ENCODE peak calls at places on chromosomes 7 and 10, in five cellular contexts. One of them, this sample, is unnamed.

GRCh38 chr10:12041766-12042408 is 722 bp downstream of the UPF2 start:
- DNase-seq in astrocyte: no peak
- DNase-seq in GM23338: peak; percentile 39
- DNase-seq in breast epithelium: no peak
- DNase-seq in left ventricle myocardium inferior: no peak
- DNase-seq in this sample: peak; percentile 29

GRCh38 chr7:156475666-156476065 is 164.9 kb upstream of the RNF32 start:
- DNase-seq in breast epithelium: peak; percentile 64
- DNase-seq in astrocyte: peak; percentile 79
- DNase-seq in GM23338: no peak
- DNase-seq in left ventricle myocardium inferior: no peak
- DNase-seq in this sample: peak; percentile 3

GRCh38 chr7:159063046-159063840 is 81.4 kb downstream of the VIPR2 start:
- DNase-seq in left ventricle myocardium inferior: no peak
- DNase-seq in astrocyte: no peak
- DNase-seq in GM23338: no peak
- DNase-seq in breast epithelium: peak; percentile 8
- DNase-seq in this sample: no peak

GRCh38 chr7:20312562-20312961 is 18.1 kb upstream of the ITGB8 start:
- DNase-seq in breast epithelium: no peak
- DNase-seq in GM23338: no peak
- DNase-seq in left ventricle myocardium inferior: no peak
- DNase-seq in astrocyte: no peak
- DNase-seq in this sample: no peak

GRCh38 chr7:25877802-25878789 is 273.9 kb upstream of the NFE2L3 start:
- DNase-seq in breast epithelium: no peak
- DNase-seq in GM23338: no peak
- DNase-seq in left ventricle myocardium inferior: no peak
- DNase-seq in astrocyte: no peak
- DNase-seq in this sample: no peak

GRCh38 chr10:101075775-101076174 is 14.0 kb downstream of the KAZALD1 start:
- DNase-seq in breast epithelium: no peak
- DNase-seq in left ventricle myocardium inferior: no peak
- DNase-seq in GM23338: no peak
- DNase-seq in astrocyte: no peak
- DNase-seq in this sample: no peak

GRCh38 chr7:13071999-13072398 is 384.6 kb downstream of the ARL4A start:
- DNase-seq in left ventricle myocardium inferior: no peak
- DNase-seq in astrocyte: no peak
- DNase-seq in GM23338: no peak
- DNase-seq in breast epithelium: no peak
- DNase-seq in this sample: no peak

GRCh38 chr7:150340875-150341262 is 560 bp downstream of the RARRES2 start:
- DNase-seq in breast epithelium: no peak
- DNase-seq in astrocyte: no peak
- DNase-seq in left ventricle myocardium inferior: no peak
- DNase-seq in GM23338: no peak
- DNase-seq in this sample: no peak

GRCh38 chr10:5645375-5645774 is 21.0 kb downstream of the ASB13 start:
- DNase-seq in astrocyte: no peak
- DNase-seq in breast epithelium: peak; percentile 50
- DNase-seq in left ventricle myocardium inferior: peak; percentile 40
- DNase-seq in GM23338: no peak
- DNase-seq in this sample: no peak

GRCh38 chr7:100603697-100604077 is 1.5 kb downstream of the PCOLCE start:
- DNase-seq in breast epithelium: no peak
- DNase-seq in GM23338: peak; percentile 64
- DNase-seq in astrocyte: no peak
- DNase-seq in left ventricle myocardium inferior: no peak
- DNase-seq in this sample: no peak

GRCh38 chr7:504221-505081 is 15.2 kb downstream of the PDGFA start:
- DNase-seq in breast epithelium: no peak
- DNase-seq in left ventricle myocardium inferior: peak; percentile 12
- DNase-seq in GM23338: no peak
- DNase-seq in astrocyte: no peak
- DNase-seq in this sample: no peak

GRCh38 chr10:128927389-128927788 is 539.7 kb upstream of the MGMT start:
- DNase-seq in GM23338: no peak
- DNase-seq in astrocyte: no peak
- DNase-seq in breast epithelium: peak; percentile 32
- DNase-seq in left ventricle myocardium inferior: no peak
- DNase-seq in this sample: no peak

GRCh38 chr10:89782470-89782869 is 81.1 kb downstream of the KIF20B start:
- DNase-seq in left ventricle myocardium inferior: no peak
- DNase-seq in breast epithelium: no peak
- DNase-seq in GM23338: no peak
- DNase-seq in astrocyte: no peak
- DNase-seq in this sample: no peak
- H3K4me3 ChIP-seq in left ventricle myocardium inferior: no peak overlapping the region
- H3K4me3 ChIP-seq in breast epithelium: no peak overlapping the region
- H3K4me3 ChIP-seq in GM23338: no peak overlapping the region
- H3K4me3 ChIP-seq in astrocyte: no peak overlapping the region
- H3K4me3 ChIP-seq in this sample: no peak overlapping the region

GRCh38 chr7:105621617-105622016 is 40.3 kb upstream of the EFCAB10 start:
- DNase-seq in left ventricle myocardium inferior: peak; percentile 52
- DNase-seq in astrocyte: peak; percentile 43
- DNase-seq in breast epithelium: no peak
- DNase-seq in GM23338: no peak
- DNase-seq in this sample: no peak

GRCh38 chr7:105623378-105623777 is 42.1 kb upstream of the EFCAB10 start:
- DNase-seq in breast epithelium: no peak
- DNase-seq in astrocyte: no peak
- DNase-seq in left ventricle myocardium inferior: no peak
- DNase-seq in GM23338: no peak
- DNase-seq in this sample: no peak

GRCh38 chr7:105619590-105619989 is 38.3 kb upstream of the EFCAB10 start:
- DNase-seq in GM23338: no peak
- DNase-seq in breast epithelium: no peak
- DNase-seq in left ventricle myocardium inferior: no peak
- DNase-seq in astrocyte: no peak
- DNase-seq in this sample: no peak

GRCh38 chr7:105623906-105624305 is 42.6 kb upstream of the EFCAB10 start:
- DNase-seq in astrocyte: no peak
- DNase-seq in breast epithelium: no peak
- DNase-seq in left ventricle myocardium inferior: no peak
- DNase-seq in GM23338: no peak
- DNase-seq in this sample: no peak

GRCh38 chr7:105622114-105622731 is 40.9 kb upstream of the EFCAB10 start:
- DNase-seq in breast epithelium: no peak
- DNase-seq in GM23338: no peak
- DNase-seq in astrocyte: no peak
- DNase-seq in left ventricle myocardium inferior: no peak
- DNase-seq in this sample: no peak
- H3K36me3 ChIP-seq in breast epithelium: peaks cover 6% of the 10 kb centered on the region
- H3K36me3 ChIP-seq in GM23338: peaks cover 29% of the 10 kb centered on the region
- H3K36me3 ChIP-seq in astrocyte: no peaks in the 10 kb centered on the region
- H3K36me3 ChIP-seq in left ventricle myocardium inferior: peaks cover 52% of the 10 kb centered on the region
- H3K36me3 ChIP-seq in this sample: peaks cover 2% of the 10 kb centered on the region

DNA sequence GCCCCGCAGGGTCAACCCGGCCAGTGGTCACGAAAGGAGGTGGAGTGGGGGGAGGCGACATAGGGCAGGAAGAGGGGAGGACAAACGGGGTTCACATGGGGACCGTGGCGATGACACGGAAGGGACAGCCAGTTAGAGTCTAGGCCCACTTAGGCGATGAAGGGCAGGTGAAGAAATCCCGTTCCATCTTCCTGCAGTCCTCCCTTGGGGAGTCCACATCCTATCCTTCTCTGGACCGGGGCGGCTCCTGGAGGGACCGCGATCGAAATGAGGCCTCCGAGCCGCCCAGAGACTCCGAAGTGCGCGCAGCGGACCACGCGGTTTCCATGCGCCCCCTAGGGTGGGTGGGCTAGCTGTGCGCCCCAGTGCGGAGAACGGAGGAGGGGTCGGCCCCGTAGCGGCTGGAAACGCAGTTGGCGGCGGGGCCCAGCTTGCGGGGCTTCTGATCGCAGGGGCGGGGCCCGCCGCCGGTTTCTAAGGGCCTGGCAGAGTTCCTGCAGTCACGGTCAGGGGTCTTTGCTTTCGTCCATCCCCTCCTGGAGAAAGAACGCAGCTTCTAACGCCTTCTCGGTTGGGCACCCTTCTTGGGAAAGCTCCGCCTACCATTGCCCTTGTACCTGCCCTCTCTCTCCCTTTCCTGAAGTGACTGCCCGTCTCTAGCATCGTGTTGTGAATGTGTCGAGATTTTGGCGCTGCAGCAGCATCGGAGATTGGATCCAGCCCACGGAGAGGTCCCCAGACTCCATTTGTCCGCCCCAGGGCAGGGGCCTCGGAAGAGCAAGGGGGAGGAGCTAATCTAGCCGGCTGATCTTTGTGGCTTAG is 17.9 kb upstream of the TMEM225B start:
- DNase-seq in breast epithelium: no peak
- DNase-seq in GM23338: peak; percentile 92
- DNase-seq in astrocyte: peak; percentile 25
- DNase-seq in left ventricle myocardium inferior: peak; percentile 27
- DNase-seq in this sample: peak; percentile 13
- TF ChIP-seq CTCF in breast epithelium: no peak
- TF ChIP-seq CTCF in GM23338: peak; percentile 72
- TF ChIP-seq CTCF in astrocyte: peak; percentile 24
- TF ChIP-seq CTCF in left ventricle myocardium inferior: peak; percentile 53
- TF ChIP-seq CTCF in this sample: peak; percentile 21

DNA sequence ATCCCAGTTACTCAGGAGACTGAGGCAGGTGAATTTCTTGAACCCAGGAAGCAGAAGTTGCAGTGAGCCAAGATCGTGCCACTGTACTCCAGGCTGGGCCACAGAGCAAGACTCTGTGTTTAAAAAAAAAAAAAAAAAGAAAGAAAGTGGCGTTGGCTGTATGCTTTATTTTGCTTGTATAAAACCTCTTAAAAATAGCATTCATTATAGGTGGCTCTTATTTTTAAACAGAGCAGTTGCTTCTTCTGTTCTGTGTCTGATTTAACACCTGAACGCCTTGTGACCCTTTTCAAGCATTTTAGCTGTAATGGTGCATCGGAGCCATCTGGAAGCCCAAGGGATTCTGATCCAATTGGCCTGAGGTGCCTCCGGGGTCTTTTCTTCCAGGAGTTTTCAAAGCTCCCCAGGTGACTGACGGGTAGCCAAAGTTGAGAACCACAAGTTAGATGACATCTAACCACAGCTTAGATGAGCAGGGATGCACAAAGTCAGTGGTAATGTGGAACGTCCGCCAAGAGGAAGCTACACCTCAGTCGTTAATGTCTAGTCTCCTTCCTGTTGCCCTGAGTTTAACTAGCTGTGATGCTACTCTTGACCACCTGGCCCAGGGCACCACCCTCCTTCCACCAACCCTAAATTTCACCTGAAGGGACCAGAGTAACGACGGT is 274.6 kb upstream of the KLF6 start:
- DNase-seq in astrocyte: no peak
- DNase-seq in breast epithelium: no peak
- DNase-seq in left ventricle myocardium inferior: no peak
- DNase-seq in GM23338: no peak
- DNase-seq in this sample: no peak
- H3K4me3 ChIP-seq in astrocyte: no peak overlapping the region
- H3K4me3 ChIP-seq in breast epithelium: no peak overlapping the region
- H3K4me3 ChIP-seq in left ventricle myocardium inferior: no peak overlapping the region
- H3K4me3 ChIP-seq in GM23338: no peak overlapping the region
- H3K4me3 ChIP-seq in this sample: no peak overlapping the region